ENCODE peak calls at places on chromosome 2, in four cellular contexts. R, Y, B and S are unnamed samples.

GRCh38 chr2:172640389-172640788 is 84.5 kb downstream of the PDK1 start:
- DNase-seq in R (no peak), B (no peak), Y (no peak), S (no peak)

GRCh38 chr2:26345554-26346453 is at the start of gene SELENOI:
- DNase-seq in B (peak), Y (peak), R (peak), S (peak)

GRCh38 chr2:33723322-33723721 is 124.2 kb upstream of the FAM98A start:
- DNase-seq in R (no peak), Y (no peak), B (no peak), S (no peak)

GRCh38 chr2:3290655-3291054 is 87.0 kb downstream of the EIPR1 start:
- DNase-seq in R (no peak), B (no peak), Y (no peak), S (no peak)

GRCh38 chr2:240459401-240460242 is 24.2 kb downstream of the GPC1 start:
- DNase-seq in B (no peak), Y (no peak), R (no peak), S (peak)

GRCh38 chr2:28352726-28353125 is 39.9 kb upstream of the FOSL2 start:
- DNase-seq in B (no peak), R (no peak), Y (no peak), S (no peak)

GRCh38 chr2:241773511-241774418 is 2.9 kb upstream of the GAL3ST2 start:
- DNase-seq in B (no peak), R (peak), Y (no peak), S (peak)

GRCh38 chr2:134080759-134081158 is 173.1 kb upstream of the MGAT5 start:
- DNase-seq in B (no peak), Y (no peak), R (no peak), S (no peak)